ENCODE peak calls at places on chromosomes 12 and 14, in ten cellular contexts. K, L, P, B, G, V, S, O, U and F are unnamed samples.

GRCh38 chr14:29370024-29370423 is 557.6 kb downstream of the PRKD1 start:
- DNase-seq in K (no peak), L (no peak), P (peak; percentile 69), B (no peak), G (no peak), V (peak; percentile 38), S (no peak), O (no peak), U (no peak), F (no peak)

GRCh38 chr14:64733899-64734298 is 29.7 kb downstream of the PLEKHG3 start:
- DNase-seq in K (no peak), L (no peak), P (no peak), B (no peak), G (no peak), V (no peak), S (no peak), O (no peak), U (peak; percentile 17), F (no peak)

GRCh38 chr12:58372298-58372697 is 430.9 kb downstream of the ATP23 start:
- DNase-seq in K (peak; percentile 18), L (no peak), P (no peak), B (no peak), G (no peak), V (no peak), S (peak; percentile 24), O (no peak), U (no peak), F (no peak)

GRCh38 chr12:117671734-117672133 is 297.1 kb downstream of the KSR2 start:
- DNase-seq in K (peak; percentile 31), L (no peak), P (no peak), B (no peak), G (peak; percentile 28), V (peak; percentile 83), S (peak; percentile 20), O (no peak), U (peak; percentile 97), F (no peak)

GRCh38 chr12:11787921-11788849 is 138.7 kb downstream of the ETV6 start:
- DNase-seq in K (no peak), L (no peak), P (no peak), B (no peak), G (no peak), V (no peak), S (no peak), O (no peak), U (no peak), F (no peak)

GRCh38 chr12:104939089-104939488 is 19.0 kb downstream of the SLC41A2 start:
- DNase-seq in K (no peak), L (no peak), P (no peak), B (no peak), G (no peak), V (no peak), S (no peak), O (no peak), U (no peak), F (no peak)

GRCh38 chr12:64522316-64522715 is 70.4 kb downstream of the TBK1 start:
- DNase-seq in K (no peak), L (no peak), P (no peak), B (no peak), G (no peak), V (no peak), S (no peak), O (peak; percentile 1), U (peak; percentile 48), F (no peak)

GRCh38 chr12:6211421-6211869 is 11.2 kb downstream of the CD9 start:
- DNase-seq in K (no peak), L (no peak), P (peak; percentile 52), B (no peak), G (no peak), V (no peak), S (no peak), O (no peak), U (no peak), F (no peak)

GRCh38 chr14:56487090-56487667 is 92.4 kb upstream of the TMEM260 start:
- DNase-seq in K (no peak), L (no peak), P (peak; percentile 41), B (no peak), G (no peak), V (peak; percentile 68), S (no peak), O (peak; percentile 1), U (no peak), F (no peak)

GRCh38 chr14:91817566-91818325 is 49.6 kb downstream of the TC2N start:
- DNase-seq in K (no peak), L (no peak), P (no peak), B (no peak), G (no peak), V (no peak), S (no peak), O (no peak), U (no peak), F (no peak)

GRCh38 chr14:101835566-101835965 is 74.1 kb downstream of the PPP2R5C start:
- DNase-seq in K (no peak), L (no peak), P (no peak), B (no peak), G (no peak), V (no peak), S (no peak), O (no peak), U (no peak), F (no peak)

GRCh38 chr14:64561631-64562030 is 11.9 kb downstream of the PPP1R36 start:
- DNase-seq in K (no peak), L (no peak), P (no peak), B (no peak), G (no peak), V (no peak), S (no peak), O (no peak), U (no peak), F (peak; percentile 27)

GRCh38 chr14:72573725-72574426 is 320.0 kb downstream of the DPF3 start:
- DNase-seq in K (no peak), L (no peak), P (no peak), B (no peak), G (peak; percentile 37), V (no peak), S (no peak), O (no peak), U (no peak), F (no peak)

GRCh38 chr12:124752437-124753229 is 111.0 kb downstream of the SCARB1 start:
- DNase-seq in K (no peak), L (peak; percentile 50), P (peak; percentile 44), B (no peak), G (no peak), V (peak; percentile 61), S (no peak), O (peak; percentile 60), U (no peak), F (no peak)

GRCh38 chr12:124751654-124752355 is 111.9 kb downstream of the SCARB1 start:
- DNase-seq in K (no peak), L (no peak), P (no peak), B (no peak), G (no peak), V (no peak), S (no peak), O (no peak), U (no peak), F (no peak)

GRCh38 chr12:124750149-124750656 is 113.5 kb downstream of the SCARB1 start:
- DNase-seq in K (no peak), L (no peak), P (no peak), B (no peak), G (no peak), V (no peak), S (no peak), O (no peak), U (peak; percentile 77), F (no peak)

GRCh38 chr12:124749725-124750124 is 113.9 kb downstream of the SCARB1 start:
- DNase-seq in K (no peak), L (no peak), P (no peak), B (no peak), G (no peak), V (no peak), S (no peak), O (no peak), U (no peak), F (no peak)

DNA sequence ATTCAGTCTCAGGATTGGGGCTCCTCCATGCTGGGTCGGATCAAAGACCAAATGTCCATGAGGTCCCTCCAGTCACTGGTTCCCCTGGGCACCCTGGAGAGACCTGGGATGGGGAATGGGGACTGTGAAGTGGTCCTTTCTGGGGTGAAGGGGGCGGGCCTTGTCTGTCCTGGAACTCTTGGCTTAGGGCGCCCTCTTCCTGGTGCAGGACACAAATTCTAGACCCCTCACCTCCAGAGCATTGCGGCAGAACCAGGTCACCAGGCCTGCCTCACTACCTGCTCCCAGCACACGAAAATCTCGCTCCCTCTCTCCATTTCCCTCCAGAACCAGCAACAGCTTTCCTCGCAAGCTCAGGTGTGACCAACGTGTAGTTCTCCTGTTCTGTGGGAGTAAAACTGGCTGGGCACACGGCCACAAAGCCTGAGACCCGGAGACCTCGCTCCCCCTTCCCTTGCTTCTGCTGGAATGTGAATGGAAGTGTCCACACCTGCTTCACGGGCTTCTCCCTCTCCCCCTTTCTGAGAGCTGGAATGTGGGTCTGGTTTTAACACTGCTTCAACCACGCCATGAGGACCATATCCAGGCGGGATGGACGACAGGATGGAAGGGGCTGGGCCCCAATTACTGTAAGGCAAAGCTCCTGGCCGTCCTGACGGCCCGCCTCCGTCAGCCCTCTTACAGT is 112.7 kb downstream of the SCARB1 start:
- DNase-seq in K (no peak), L (no peak), P (no peak), B (no peak), G (no peak), V (no peak), S (no peak), O (no peak), U (peak; percentile 93), F (no peak)
- TF ChIP-seq CTCF in K (peak; percentile 37), L (no peak), P (no peak), B (no peak), G (no peak), V (peak; percentile 52), S (no peak), O (no peak), U (peak; percentile 71), F (peak; percentile 39)

GRCh38 chr14:106129274-106129673 is 602.9 kb downstream of the TMEM121 start:
- DNase-seq in K (no peak), L (no peak), P (no peak), B (no peak), G (no peak), V (no peak), S (no peak), O (no peak), U (no peak), F (no peak)
- TF ChIP-seq CTCF in K (peak; percentile 41), L (no peak), P (no peak), B (no peak), G (no peak), V (no peak), S (no peak), O (no peak), U (no peak), F (no peak)

DNA sequence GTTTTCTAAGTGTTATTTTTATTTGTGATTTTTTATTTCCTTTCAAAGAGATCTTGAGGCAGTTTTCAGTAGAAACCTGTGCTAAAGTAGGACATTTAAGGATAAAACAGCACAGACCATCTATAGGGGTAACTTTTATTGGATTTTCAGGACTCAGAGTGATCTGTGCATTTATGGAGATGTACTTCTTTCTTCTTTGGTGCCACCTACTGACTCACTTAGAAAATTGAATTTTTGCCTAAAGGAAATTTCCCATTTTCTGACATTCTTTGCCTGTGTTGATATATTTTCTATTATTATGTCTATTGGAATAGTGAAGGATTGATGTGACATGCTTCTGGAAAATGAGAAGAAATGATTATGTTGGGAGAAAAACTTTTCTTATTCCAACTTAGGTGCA is 113.0 kb downstream of the UNC79 start:
- DNase-seq in K (peak; percentile 14), L (no peak), P (peak; percentile 39), B (no peak), G (no peak), V (peak; percentile 53), S (peak; percentile 9), O (peak; percentile 5), U (no peak), F (no peak)
- TF ChIP-seq CTCF in K (peak; percentile 48), L (no peak), P (peak; percentile 41), B (peak; percentile 31), G (peak; percentile 48), V (peak; percentile 63), S (peak; percentile 24), O (peak; percentile 51), U (peak; percentile 67), F (peak; percentile 57)

GRCh38 chr14:48974994-48975393 is 611.2 kb downstream of the RPS29 start:
- DNase-seq in K (no peak), L (no peak), P (no peak), B (no peak), G (no peak), V (no peak), S (no peak), O (no peak), U (no peak), F (no peak)
- TF ChIP-seq CTCF in K (no peak), L (no peak), P (no peak), B (no peak), G (no peak), V (no peak), S (no peak), O (no peak), U (peak; percentile 70), F (no peak)